ENCODE peak calls at places on chromosome 17, in ten cellular contexts. V, N, J, K, A, M, H, O, R and C are unnamed samples.

GRCh38 chr17:62664336-62665120 is 37.1 kb downstream of the MRC2 start:
- DNase-seq in V (no peak), N (no peak), J (no peak), K (no peak), A (no peak), M (no peak), H (no peak), O (no peak), R (no peak), C (no peak)

GRCh38 chr17:44002141-44002848 is 2.1 kb upstream of the NAGS start:
- DNase-seq in V (no peak), N (no peak), J (peak; percentile 42), K (no peak), A (no peak), M (no peak), H (no peak), O (no peak), R (no peak), C (no peak)

GRCh38 chr17:19650826-19651225 is 2.3 kb downstream of the ALDH3A2 start:
- DNase-seq in V (no peak), N (no peak), J (peak; percentile 26), K (no peak), A (no peak), M (no peak), H (no peak), O (no peak), R (no peak), C (no peak)

GRCh38 chr17:54892360-54892759 is 8.3 kb upstream of the TOM1L1 start:
- DNase-seq in V (no peak), N (no peak), J (no peak), K (no peak), A (no peak), M (no peak), H (no peak), O (no peak), R (no peak), C (no peak)

GRCh38 chr17:44049294-44050080 is 17.0 kb downstream of the LSM12 start:
- DNase-seq in V (no peak), N (no peak), J (no peak), K (no peak), A (no peak), M (no peak), H (no peak), O (no peak), R (no peak), C (no peak)

GRCh38 chr17:50260501-50260911 is 13.8 kb upstream of the TMEM92 start:
- DNase-seq in V (no peak), N (no peak), J (no peak), K (no peak), A (no peak), M (peak; percentile 22), H (peak; percentile 65), O (no peak), R (no peak), C (no peak)

GRCh38 chr17:79645777-79646088 is 34.9 kb upstream of the RBFOX3 start:
- DNase-seq in V (no peak), N (no peak), J (no peak), K (no peak), A (no peak), M (no peak), H (no peak), O (no peak), R (no peak), C (no peak)

GRCh38 chr17:43898446-43898845 is 8.9 kb downstream of the MPP2 start:
- DNase-seq in V (no peak), N (no peak), J (no peak), K (no peak), A (no peak), M (no peak), H (no peak), O (no peak), R (no peak), C (no peak)

GRCh38 chr17:44348234-44348987 is 3.3 kb downstream of the GRN start:
- DNase-seq in V (no peak), N (no peak), J (no peak), K (peak; percentile 91), A (peak; percentile 44), M (no peak), H (no peak), O (peak; percentile 81), R (no peak), C (peak; percentile 72)

GRCh38 chr17:48259710-48260291 is 152.2 kb downstream of the SNX11 start:
- DNase-seq in V (no peak), N (no peak), J (no peak), K (peak; percentile 41), A (peak; percentile 43), M (no peak), H (no peak), O (no peak), R (no peak), C (no peak)

GRCh38 chr17:42179911-42180410 is 981 bp downstream of the KCNH4 start:
- DNase-seq in V (no peak), N (no peak), J (no peak), K (peak; percentile 13), A (peak; percentile 63), M (peak; percentile 60), H (no peak), O (peak; percentile 61), R (peak; percentile 81), C (peak; percentile 32)

GRCh38 chr17:47620503-47621245 is 29.0 kb upstream of the KPNB1 start:
- DNase-seq in V (no peak), N (no peak), J (no peak), K (no peak), A (no peak), M (no peak), H (no peak), O (no peak), R (no peak), C (no peak)

GRCh38 chr17:59155439-59156177 is at the start of gene PRR11:
- DNase-seq in V (peak; percentile 95), N (peak; percentile 98), J (peak; percentile 100), K (peak; percentile 99), A (peak; percentile 97), M (peak; percentile 94), H (peak; percentile 99), O (peak; percentile 89), R (peak; percentile 97), C (peak; percentile 65)

GRCh38 chr17:81395600-81396277 is 482 bp downstream of the BAHCC1 start:
- DNase-seq in V (no peak), N (no peak), J (no peak), K (no peak), A (no peak), M (no peak), H (no peak), O (no peak), R (no peak), C (no peak)

GRCh38 chr17:48612854-48613691 is 2.0 kb downstream of the HOXB8 start:
- DNase-seq in V (no peak), N (no peak), J (no peak), K (peak; percentile 57), A (no peak), M (no peak), H (no peak), O (peak; percentile 69), R (peak; percentile 52), C (peak; percentile 57)

DNA sequence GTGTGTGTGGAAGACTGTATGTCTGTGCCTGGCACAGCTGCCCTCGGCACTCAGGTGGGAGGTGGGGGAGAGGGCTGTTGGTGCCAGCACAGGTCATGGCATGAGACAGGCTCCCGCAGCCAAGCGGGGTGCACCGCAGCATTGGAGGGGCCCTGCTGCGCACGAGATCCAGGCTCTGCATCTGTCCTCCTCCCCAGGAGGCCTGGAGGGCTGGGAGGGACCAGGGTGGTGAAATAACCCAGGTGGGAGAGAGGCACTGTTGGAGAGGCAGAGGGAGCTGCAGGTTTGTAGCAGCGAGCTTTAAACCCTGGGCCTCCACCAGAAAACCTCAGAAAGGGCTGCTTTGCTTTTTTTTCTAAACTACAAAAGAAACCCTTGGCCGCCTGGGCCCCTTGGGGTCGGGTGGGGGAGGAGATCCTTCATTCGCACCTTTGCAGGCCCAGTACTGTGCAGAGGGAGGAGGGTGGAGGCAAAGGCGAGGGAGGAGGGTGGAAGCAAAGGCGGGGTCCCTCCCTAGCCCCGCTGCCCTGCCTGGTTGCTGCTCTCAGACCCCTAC is 241.7 kb downstream of the SEC14L1 start:
- DNase-seq in V (no peak), N (no peak), J (no peak), K (peak; percentile 85), A (no peak), M (no peak), H (no peak), O (no peak), R (no peak), C (no peak)
- TF ChIP-seq CTCF in V (no peak), N (no peak), J (no peak), K (peak; percentile 52), A (no peak), M (no peak), H (no peak), O (no peak), R (no peak), C (no peak)

DNA sequence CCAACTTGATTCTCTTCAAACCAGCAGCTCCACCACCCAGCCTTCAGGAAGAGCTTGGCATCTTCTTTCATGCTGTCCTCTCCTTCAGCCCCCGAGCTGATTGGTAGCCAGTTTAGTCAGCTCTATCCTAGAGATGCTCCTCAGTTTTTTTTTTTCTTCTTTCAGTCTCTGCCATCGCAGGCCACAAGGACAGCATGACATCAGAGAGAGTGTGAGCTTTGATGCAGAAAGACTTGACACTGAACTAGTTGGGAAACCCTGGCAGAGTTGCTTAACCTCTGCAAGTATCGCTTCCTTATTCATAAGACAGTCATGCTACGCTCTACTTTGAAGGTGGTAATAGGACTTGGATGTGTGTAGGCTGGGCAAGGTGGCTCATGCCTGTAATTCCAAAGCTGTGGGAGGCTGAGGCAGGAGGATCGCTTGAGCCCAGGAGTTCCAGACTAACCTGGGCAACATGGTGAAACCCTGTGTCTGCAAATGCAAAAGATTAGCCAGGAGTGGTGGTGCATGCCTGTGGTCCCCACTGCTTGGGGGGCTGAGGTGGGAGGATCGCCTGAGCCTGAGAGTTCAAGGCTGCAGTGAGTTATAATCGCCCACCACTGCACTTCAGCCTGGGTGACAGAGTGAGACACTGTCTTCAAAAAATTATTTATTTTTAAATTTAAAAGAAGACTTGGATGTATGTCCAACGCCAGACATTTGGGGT is 2.6 kb downstream of the CD300LB start:
- DNase-seq in V (peak; percentile 58), N (peak; percentile 66), J (no peak), K (peak; percentile 55), A (peak; percentile 34), M (no peak), H (peak; percentile 44), O (peak; percentile 77), R (no peak), C (peak; percentile 12)
- TF ChIP-seq CTCF in V (no peak), N (no peak), J (no peak), K (no peak), A (no peak), M (no peak), H (no peak), O (no peak), R (no peak), C (no peak)

DNA sequence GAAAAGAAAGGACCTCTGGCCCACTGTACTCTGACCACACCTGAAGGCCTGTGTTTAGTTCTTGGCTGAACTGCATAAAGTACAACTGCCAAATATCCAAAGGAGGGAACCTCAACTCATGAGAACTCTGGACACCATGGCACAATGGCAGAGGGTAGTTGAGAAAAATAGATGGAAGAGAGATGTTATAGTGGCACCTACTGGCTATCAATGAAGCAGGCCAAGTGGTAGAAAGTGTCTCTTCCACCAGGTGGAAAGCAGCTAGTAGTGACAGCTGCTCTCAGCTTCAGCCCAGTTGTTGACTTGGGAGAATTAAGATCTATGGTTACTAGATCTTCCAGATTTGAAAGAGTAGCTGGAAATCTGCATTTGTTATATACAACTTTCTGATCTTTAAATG is 3.2 kb downstream of the MED31 start:
- DNase-seq in V (no peak), N (no peak), J (no peak), K (peak; percentile 59), A (no peak), M (no peak), H (no peak), O (no peak), R (no peak), C (no peak)
- TF ChIP-seq CTCF in V (no peak), N (no peak), J (peak; percentile 8), K (peak; percentile 82), A (no peak), M (no peak), H (no peak), O (peak; percentile 30), R (peak; percentile 25), C (no peak)

GRCh38 chr17:75783803-75784472 is 668 bp upstream of the UNK start:
- DNase-seq in V (no peak), N (peak; percentile 75), J (no peak), K (peak; percentile 70), A (peak; percentile 64), M (peak; percentile 71), H (peak; percentile 78), O (no peak), R (no peak), C (no peak)
- TF ChIP-seq CTCF in V (no peak), N (no peak), J (no peak), K (no peak), A (no peak), M (no peak), H (no peak), O (no peak), R (no peak), C (no peak)